ENCODE peak calls at places on chromosome 12, in nine cellular contexts. One of them, this sample, is unnamed.

GRCh38 chr12:7588703-7589329 is 76.9 kb downstream of the APOBEC1 start:
- DNase-seq in B cell: peak
- DNase-seq in breast epithelium: no peak
- DNase-seq in adrenal gland: peak
- DNase-seq in bronchial epithelial cell: peak
- DNase-seq in progenitor cell of endocrine pancreas: no peak
- DNase-seq in fibroblast of mammary gland: peak
- DNase-seq in foreskin fibroblast: peak
- DNase-seq in esophagus muscularis mucosa: no peak
- DNase-seq in this sample: no peak

GRCh38 chr12:60257063-60257462 is 661.2 kb downstream of the SLC16A7 start:
- DNase-seq in breast epithelium: no peak
- DNase-seq in esophagus muscularis mucosa: no peak
- DNase-seq in bronchial epithelial cell: peak
- DNase-seq in progenitor cell of endocrine pancreas: no peak
- DNase-seq in fibroblast of mammary gland: peak
- DNase-seq in B cell: no peak
- DNase-seq in foreskin fibroblast: peak
- DNase-seq in adrenal gland: no peak
- DNase-seq in this sample: no peak

GRCh38 chr12:4355150-4355842 is 24.2 kb downstream of the FGF23 start:
- DNase-seq in bronchial epithelial cell: no peak
- DNase-seq in breast epithelium: no peak
- DNase-seq in B cell: no peak
- DNase-seq in progenitor cell of endocrine pancreas: no peak
- DNase-seq in foreskin fibroblast: no peak
- DNase-seq in adrenal gland: no peak
- DNase-seq in fibroblast of mammary gland: no peak
- DNase-seq in esophagus muscularis mucosa: no peak
- DNase-seq in this sample: no peak

GRCh38 chr12:19643635-19644034 is 204.3 kb downstream of the AEBP2 start:
- DNase-seq in B cell: no peak
- DNase-seq in breast epithelium: no peak
- DNase-seq in foreskin fibroblast: peak
- DNase-seq in progenitor cell of endocrine pancreas: no peak
- DNase-seq in esophagus muscularis mucosa: peak
- DNase-seq in bronchial epithelial cell: peak
- DNase-seq in fibroblast of mammary gland: peak
- DNase-seq in adrenal gland: peak
- DNase-seq in this sample: no peak

GRCh38 chr12:15527201-15527782 is 205.0 kb downstream of the PTPRO start:
- DNase-seq in esophagus muscularis mucosa: no peak
- DNase-seq in foreskin fibroblast: peak
- DNase-seq in progenitor cell of endocrine pancreas: no peak
- DNase-seq in breast epithelium: no peak
- DNase-seq in fibroblast of mammary gland: peak
- DNase-seq in adrenal gland: peak
- DNase-seq in B cell: no peak
- DNase-seq in bronchial epithelial cell: peak
- DNase-seq in this sample: no peak

GRCh38 chr12:94416613-94417012 is 43.1 kb downstream of the CEP83 start:
- DNase-seq in esophagus muscularis mucosa: no peak
- DNase-seq in progenitor cell of endocrine pancreas: no peak
- DNase-seq in breast epithelium: no peak
- DNase-seq in adrenal gland: no peak
- DNase-seq in B cell: no peak
- DNase-seq in foreskin fibroblast: no peak
- DNase-seq in bronchial epithelial cell: no peak
- DNase-seq in fibroblast of mammary gland: no peak
- DNase-seq in this sample: no peak

GRCh38 chr12:113297214-113297587 is 37.7 kb downstream of the SLC8B1 start:
- DNase-seq in adrenal gland: no peak
- DNase-seq in bronchial epithelial cell: no peak
- DNase-seq in B cell: no peak
- DNase-seq in breast epithelium: no peak
- DNase-seq in progenitor cell of endocrine pancreas: no peak
- DNase-seq in fibroblast of mammary gland: no peak
- DNase-seq in foreskin fibroblast: no peak
- DNase-seq in esophagus muscularis mucosa: no peak
- DNase-seq in this sample: no peak

GRCh38 chr12:102702447-102703114 is 214.5 kb downstream of the PAH start:
- DNase-seq in foreskin fibroblast: peak
- DNase-seq in breast epithelium: no peak
- DNase-seq in esophagus muscularis mucosa: peak
- DNase-seq in B cell: peak
- DNase-seq in adrenal gland: peak
- DNase-seq in progenitor cell of endocrine pancreas: no peak
- DNase-seq in fibroblast of mammary gland: peak
- DNase-seq in bronchial epithelial cell: peak
- DNase-seq in this sample: no peak

GRCh38 chr12:130281157-130281799 is 56.4 kb upstream of the PIWIL1 start:
- DNase-seq in adrenal gland: peak
- DNase-seq in esophagus muscularis mucosa: no peak
- DNase-seq in breast epithelium: no peak
- DNase-seq in foreskin fibroblast: peak
- DNase-seq in B cell: peak
- DNase-seq in bronchial epithelial cell: no peak
- DNase-seq in fibroblast of mammary gland: no peak
- DNase-seq in progenitor cell of endocrine pancreas: peak
- DNase-seq in this sample: peak

GRCh38 chr12:55818140-55818728 is 393 bp downstream of the ORMDL2 start:
- DNase-seq in adrenal gland: no peak
- DNase-seq in progenitor cell of endocrine pancreas: no peak
- DNase-seq in foreskin fibroblast: peak
- DNase-seq in B cell: no peak
- DNase-seq in breast epithelium: no peak
- DNase-seq in fibroblast of mammary gland: no peak
- DNase-seq in bronchial epithelial cell: no peak
- DNase-seq in esophagus muscularis mucosa: no peak
- DNase-seq in this sample: no peak

GRCh38 chr12:16763901-16764300 is 157.9 kb upstream of the LMO3 start:
- DNase-seq in breast epithelium: no peak
- DNase-seq in foreskin fibroblast: no peak
- DNase-seq in fibroblast of mammary gland: no peak
- DNase-seq in esophagus muscularis mucosa: no peak
- DNase-seq in B cell: no peak
- DNase-seq in adrenal gland: no peak
- DNase-seq in bronchial epithelial cell: no peak
- DNase-seq in progenitor cell of endocrine pancreas: no peak
- DNase-seq in this sample: no peak

GRCh38 chr12:55972045-55972843 is 1.6 kb upstream of the RAB5B start:
- DNase-seq in bronchial epithelial cell: peak
- DNase-seq in breast epithelium: no peak
- DNase-seq in esophagus muscularis mucosa: no peak
- DNase-seq in fibroblast of mammary gland: peak
- DNase-seq in progenitor cell of endocrine pancreas: no peak
- DNase-seq in adrenal gland: no peak
- DNase-seq in foreskin fibroblast: peak
- DNase-seq in B cell: no peak
- DNase-seq in this sample: no peak

GRCh38 chr12:51886021-51886710 is 1.7 kb upstream of the ANKRD33 start:
- DNase-seq in breast epithelium: no peak
- DNase-seq in esophagus muscularis mucosa: no peak
- DNase-seq in B cell: peak
- DNase-seq in bronchial epithelial cell: peak
- DNase-seq in adrenal gland: peak
- DNase-seq in progenitor cell of endocrine pancreas: no peak
- DNase-seq in fibroblast of mammary gland: peak
- DNase-seq in foreskin fibroblast: peak
- DNase-seq in this sample: no peak

GRCh38 chr12:108289342-108290131 is 49.6 kb downstream of the CMKLR1 start:
- DNase-seq in esophagus muscularis mucosa: no peak
- DNase-seq in B cell: no peak
- DNase-seq in progenitor cell of endocrine pancreas: no peak
- DNase-seq in foreskin fibroblast: no peak
- DNase-seq in fibroblast of mammary gland: no peak
- DNase-seq in adrenal gland: no peak
- DNase-seq in bronchial epithelial cell: no peak
- DNase-seq in breast epithelium: no peak
- DNase-seq in this sample: no peak

GRCh38 chr12:123478762-123479161 is 20.8 kb downstream of the SNRNP35 start:
- DNase-seq in bronchial epithelial cell: no peak
- DNase-seq in adrenal gland: peak
- DNase-seq in foreskin fibroblast: peak
- DNase-seq in esophagus muscularis mucosa: no peak
- DNase-seq in breast epithelium: no peak
- DNase-seq in fibroblast of mammary gland: peak
- DNase-seq in progenitor cell of endocrine pancreas: no peak
- DNase-seq in B cell: no peak
- DNase-seq in this sample: no peak

GRCh38 chr12:110266980-110267620 is 13.9 kb upstream of the ATP2A2 start:
- DNase-seq in fibroblast of mammary gland: peak
- DNase-seq in adrenal gland: peak
- DNase-seq in bronchial epithelial cell: peak
- DNase-seq in B cell: no peak
- DNase-seq in esophagus muscularis mucosa: no peak
- DNase-seq in breast epithelium: no peak
- DNase-seq in progenitor cell of endocrine pancreas: no peak
- DNase-seq in foreskin fibroblast: peak
- DNase-seq in this sample: no peak

GRCh38 chr12:92696240-92696639 is 6.5 kb upstream of the PLEKHG7 start:
- DNase-seq in fibroblast of mammary gland: peak
- DNase-seq in adrenal gland: peak
- DNase-seq in esophagus muscularis mucosa: no peak
- DNase-seq in foreskin fibroblast: peak
- DNase-seq in B cell: no peak
- DNase-seq in progenitor cell of endocrine pancreas: no peak
- DNase-seq in bronchial epithelial cell: no peak
- DNase-seq in breast epithelium: no peak
- DNase-seq in this sample: no peak

GRCh38 chr12:78793491-78793890 is 71.1 kb upstream of the SYT1 start:
- DNase-seq in fibroblast of mammary gland: no peak
- DNase-seq in adrenal gland: no peak
- DNase-seq in progenitor cell of endocrine pancreas: no peak
- DNase-seq in esophagus muscularis mucosa: no peak
- DNase-seq in breast epithelium: no peak
- DNase-seq in B cell: no peak
- DNase-seq in bronchial epithelial cell: no peak
- DNase-seq in foreskin fibroblast: no peak
- DNase-seq in this sample: no peak

GRCh38 chr12:54388214-54389138 is 3.9 kb upstream of the ZNF385A start:
- DNase-seq in fibroblast of mammary gland: no peak
- DNase-seq in bronchial epithelial cell: no peak
- DNase-seq in adrenal gland: no peak
- DNase-seq in esophagus muscularis mucosa: no peak
- DNase-seq in progenitor cell of endocrine pancreas: no peak
- DNase-seq in B cell: no peak
- DNase-seq in foreskin fibroblast: peak
- DNase-seq in breast epithelium: no peak
- DNase-seq in this sample: no peak

GRCh38 chr12:2052861-2053674 is at the start of gene CACNA1C:
- DNase-seq in foreskin fibroblast: peak
- DNase-seq in bronchial epithelial cell: no peak
- DNase-seq in breast epithelium: no peak
- DNase-seq in B cell: peak
- DNase-seq in fibroblast of mammary gland: peak
- DNase-seq in adrenal gland: peak
- DNase-seq in esophagus muscularis mucosa: no peak
- DNase-seq in progenitor cell of endocrine pancreas: peak
- DNase-seq in this sample: no peak
- TF ChIP-seq CTCF in foreskin fibroblast: peak
- TF ChIP-seq CTCF in bronchial epithelial cell: no peak
- TF ChIP-seq CTCF in breast epithelium: no peak
- TF ChIP-seq CTCF in B cell: no peak
- TF ChIP-seq CTCF in fibroblast of mammary gland: no peak
- TF ChIP-seq CTCF in adrenal gland: no peak
- TF ChIP-seq CTCF in esophagus muscularis mucosa: peak
- TF ChIP-seq CTCF in progenitor cell of endocrine pancreas: peak
- TF ChIP-seq CTCF in this sample: no peak

DNA sequence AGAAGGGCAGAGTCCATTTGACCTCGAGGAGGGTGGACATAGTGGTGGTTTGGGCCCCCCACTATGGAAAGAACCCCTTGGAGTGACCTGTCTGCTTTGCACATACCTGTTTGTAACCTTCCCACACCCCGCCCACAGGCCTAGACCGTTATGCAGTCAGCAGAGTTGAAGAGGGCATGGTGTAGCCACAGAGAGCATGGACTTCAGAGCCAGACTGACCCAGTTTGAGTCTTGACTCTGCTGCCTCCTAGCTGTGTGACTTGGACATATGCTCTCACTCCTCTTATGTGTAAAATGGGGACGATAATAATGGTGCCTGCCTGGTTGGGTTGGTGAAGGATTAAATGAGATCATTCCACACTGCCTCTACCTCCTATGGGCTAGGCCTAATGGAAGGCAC is 40.9 kb upstream of the NOS1 start:
- DNase-seq in B cell: no peak
- DNase-seq in breast epithelium: no peak
- DNase-seq in adrenal gland: no peak
- DNase-seq in progenitor cell of endocrine pancreas: no peak
- DNase-seq in fibroblast of mammary gland: no peak
- DNase-seq in esophagus muscularis mucosa: no peak
- DNase-seq in foreskin fibroblast: no peak
- DNase-seq in bronchial epithelial cell: no peak
- DNase-seq in this sample: no peak
- TF ChIP-seq CTCF in B cell: no peak
- TF ChIP-seq CTCF in breast epithelium: no peak
- TF ChIP-seq CTCF in adrenal gland: no peak
- TF ChIP-seq CTCF in progenitor cell of endocrine pancreas: no peak
- TF ChIP-seq CTCF in fibroblast of mammary gland: no peak
- TF ChIP-seq CTCF in esophagus muscularis mucosa: no peak
- TF ChIP-seq CTCF in foreskin fibroblast: no peak
- TF ChIP-seq CTCF in bronchial epithelial cell: no peak
- TF ChIP-seq CTCF in this sample: no peak

DNA sequence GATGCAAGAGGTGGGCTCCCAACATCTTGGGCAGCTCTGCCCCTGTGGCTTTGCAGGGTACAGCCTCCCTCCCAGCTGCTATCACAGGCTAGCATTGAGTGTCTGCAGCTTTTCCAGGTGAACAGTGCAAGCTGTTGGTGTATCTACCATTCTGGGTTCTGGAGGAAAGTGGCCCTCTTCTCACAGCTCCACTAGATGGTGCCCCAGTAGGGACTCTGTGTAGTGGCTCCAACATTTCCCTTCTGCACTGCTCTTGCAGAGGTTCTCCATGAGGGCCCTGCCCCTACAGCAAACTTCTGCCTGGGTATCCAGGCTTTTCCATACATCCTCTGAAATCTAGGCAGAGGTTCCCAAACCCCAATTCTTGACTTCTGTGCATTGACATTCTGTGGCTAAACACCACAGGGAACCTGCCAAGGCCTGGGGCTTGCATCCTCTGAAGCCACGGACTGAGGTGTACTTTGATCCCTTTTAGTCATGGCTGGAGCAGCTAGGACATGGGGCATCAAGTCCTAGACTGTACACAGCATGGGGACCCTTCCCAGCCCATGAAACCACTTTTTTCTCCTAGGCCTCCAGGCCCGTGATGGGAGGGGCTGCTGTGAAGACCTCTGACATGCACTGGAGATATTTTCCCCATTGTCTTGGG is 24.0 kb upstream of the SLC38A1 start:
- DNase-seq in progenitor cell of endocrine pancreas: no peak
- DNase-seq in B cell: no peak
- DNase-seq in foreskin fibroblast: peak
- DNase-seq in adrenal gland: no peak
- DNase-seq in bronchial epithelial cell: no peak
- DNase-seq in esophagus muscularis mucosa: no peak
- DNase-seq in fibroblast of mammary gland: peak
- DNase-seq in breast epithelium: no peak
- DNase-seq in this sample: no peak
- TF ChIP-seq CTCF in progenitor cell of endocrine pancreas: no peak
- TF ChIP-seq CTCF in B cell: no peak
- TF ChIP-seq CTCF in foreskin fibroblast: peak
- TF ChIP-seq CTCF in adrenal gland: no peak
- TF ChIP-seq CTCF in bronchial epithelial cell: peak
- TF ChIP-seq CTCF in esophagus muscularis mucosa: peak
- TF ChIP-seq CTCF in fibroblast of mammary gland: peak
- TF ChIP-seq CTCF in breast epithelium: no peak
- TF ChIP-seq CTCF in this sample: no peak

GRCh38 chr12:57224973-57225679 is 4.4 kb upstream of the SHMT2 start:
- DNase-seq in bronchial epithelial cell: no peak
- DNase-seq in B cell: peak
- DNase-seq in progenitor cell of endocrine pancreas: no peak
- DNase-seq in foreskin fibroblast: no peak
- DNase-seq in fibroblast of mammary gland: no peak
- DNase-seq in breast epithelium: no peak
- DNase-seq in esophagus muscularis mucosa: no peak
- DNase-seq in adrenal gland: no peak
- DNase-seq in this sample: no peak
- TF ChIP-seq CTCF in bronchial epithelial cell: peak
- TF ChIP-seq CTCF in B cell: peak
- TF ChIP-seq CTCF in progenitor cell of endocrine pancreas: peak
- TF ChIP-seq CTCF in foreskin fibroblast: no peak
- TF ChIP-seq CTCF in fibroblast of mammary gland: no peak
- TF ChIP-seq CTCF in breast epithelium: no peak
- TF ChIP-seq CTCF in esophagus muscularis mucosa: peak
- TF ChIP-seq CTCF in adrenal gland: peak
- TF ChIP-seq CTCF in this sample: no peak